ENCODE peak calls at places on chromosomes 11 and 22, in five cellular contexts. One of them, this sample, is unnamed.
A peak's percentile ranks its signal among the peaks of the same experiment; 100 is the strongest.

GRCh38 chr11:6474423-6474792 is 667 bp upstream of the TRIM3 start:
- DNase-seq in OCI-LY7: no peak
- DNase-seq in Right ventricle myocardium superior: no peak
- DNase-seq in iris pigment epithelial cell: no peak
- DNase-seq in NCI-H1417: no peak
- DNase-seq in this sample: no peak

GRCh38 chr22:31695423-31695822 is 33.4 kb upstream of the PISD start:
- DNase-seq in OCI-LY7: no peak
- DNase-seq in Right ventricle myocardium superior: no peak
- DNase-seq in iris pigment epithelial cell: peak; percentile 49
- DNase-seq in NCI-H1417: no peak
- DNase-seq in this sample: no peak

GRCh38 chr11:93085097-93085496 is 112.7 kb downstream of the SLC36A4 start:
- DNase-seq in OCI-LY7: no peak
- DNase-seq in Right ventricle myocardium superior: no peak
- DNase-seq in iris pigment epithelial cell: no peak
- DNase-seq in NCI-H1417: no peak
- DNase-seq in this sample: no peak

GRCh38 chr11:93054881-93055280 is 85.4 kb downstream of the MTNR1B start:
- DNase-seq in OCI-LY7: no peak
- DNase-seq in Right ventricle myocardium superior: no peak
- DNase-seq in iris pigment epithelial cell: peak; percentile 99
- DNase-seq in NCI-H1417: no peak
- DNase-seq in this sample: no peak

GRCh38 chr11:69292221-69292648 is 1.7 kb upstream of the MYEOV start:
- DNase-seq in OCI-LY7: peak; percentile 52
- DNase-seq in Right ventricle myocardium superior: peak; percentile 59
- DNase-seq in iris pigment epithelial cell: no peak
- DNase-seq in NCI-H1417: no peak
- DNase-seq in this sample: no peak

GRCh38 chr11:6315811-6316425 is 4.4 kb downstream of the CAVIN3 start:
- DNase-seq in OCI-LY7: peak; percentile 62
- DNase-seq in Right ventricle myocardium superior: peak; percentile 73
- DNase-seq in iris pigment epithelial cell: peak; percentile 64
- DNase-seq in NCI-H1417: peak; percentile 42
- DNase-seq in this sample: no peak

GRCh38 chr22:46633334-46633890 is 13.2 kb downstream of the GRAMD4 start:
- DNase-seq in OCI-LY7: no peak
- DNase-seq in Right ventricle myocardium superior: no peak
- DNase-seq in iris pigment epithelial cell: no peak
- DNase-seq in NCI-H1417: no peak
- DNase-seq in this sample: no peak

GRCh38 chr11:32580967-32581366 is 2.7 kb upstream of the EIF3M start:
- DNase-seq in OCI-LY7: no peak
- DNase-seq in Right ventricle myocardium superior: no peak
- DNase-seq in iris pigment epithelial cell: peak; percentile 56
- DNase-seq in NCI-H1417: no peak
- DNase-seq in this sample: no peak

GRCh38 chr22:19767427-19768380 is 7.1 kb downstream of the TBX1 start:
- DNase-seq in OCI-LY7: no peak
- DNase-seq in Right ventricle myocardium superior: peak; percentile 79
- DNase-seq in iris pigment epithelial cell: no peak
- DNase-seq in NCI-H1417: no peak
- DNase-seq in this sample: no peak

GRCh38 chr22:38697055-38697980 is 3.4 kb downstream of the JOSD1 start:
- DNase-seq in OCI-LY7: no peak
- DNase-seq in Right ventricle myocardium superior: peak; percentile 51
- DNase-seq in iris pigment epithelial cell: peak; percentile 62
- DNase-seq in NCI-H1417: no peak
- DNase-seq in this sample: no peak

GRCh38 chr22:22995166-22995565 is 75.2 kb upstream of the GNAZ start:
- DNase-seq in OCI-LY7: peak; percentile 59
- DNase-seq in Right ventricle myocardium superior: no peak
- DNase-seq in iris pigment epithelial cell: no peak
- DNase-seq in NCI-H1417: peak; percentile 19
- DNase-seq in this sample: no peak

GRCh38 chr11:44236261-44236660 is 73.7 kb downstream of the ALX4 start:
- DNase-seq in OCI-LY7: no peak
- DNase-seq in Right ventricle myocardium superior: no peak
- DNase-seq in iris pigment epithelial cell: no peak
- DNase-seq in NCI-H1417: no peak
- DNase-seq in this sample: no peak

GRCh38 chr11:60871378-60872061 is 4.2 kb downstream of the ZP1 start:
- DNase-seq in OCI-LY7: no peak
- DNase-seq in Right ventricle myocardium superior: peak; percentile 75
- DNase-seq in iris pigment epithelial cell: peak; percentile 66
- DNase-seq in NCI-H1417: no peak
- DNase-seq in this sample: no peak

GRCh38 chr11:17596711-17597110 is 49.7 kb downstream of the OTOG start:
- DNase-seq in OCI-LY7: no peak
- DNase-seq in Right ventricle myocardium superior: no peak
- DNase-seq in iris pigment epithelial cell: no peak
- DNase-seq in NCI-H1417: no peak
- DNase-seq in this sample: no peak

GRCh38 chr11:111691176-111691575 is 75.0 kb downstream of the PPP2R1B start:
- DNase-seq in OCI-LY7: no peak
- DNase-seq in Right ventricle myocardium superior: no peak
- DNase-seq in iris pigment epithelial cell: no peak
- DNase-seq in NCI-H1417: no peak
- DNase-seq in this sample: no peak

GRCh38 chr22:48045369-48045768 is 1282.9 kb downstream of the TBC1D22A start:
- DNase-seq in OCI-LY7: peak; percentile 76
- DNase-seq in Right ventricle myocardium superior: no peak
- DNase-seq in iris pigment epithelial cell: no peak
- DNase-seq in NCI-H1417: no peak
- DNase-seq in this sample: no peak

GRCh38 chr11:87224486-87224885 is 186.8 kb downstream of the TMEM135 start:
- DNase-seq in OCI-LY7: no peak
- DNase-seq in Right ventricle myocardium superior: no peak
- DNase-seq in iris pigment epithelial cell: peak; percentile 29
- DNase-seq in NCI-H1417: no peak
- DNase-seq in this sample: no peak

GRCh38 chr22:26485013-26485412 is 1.3 kb downstream of the SRRD start:
- DNase-seq in OCI-LY7: no peak
- DNase-seq in Right ventricle myocardium superior: no peak
- DNase-seq in iris pigment epithelial cell: no peak
- DNase-seq in NCI-H1417: no peak
- DNase-seq in this sample: no peak

GRCh38 chr22:46373166-46373565 is 37.7 kb downstream of the TRMU start:
- DNase-seq in OCI-LY7: no peak
- DNase-seq in Right ventricle myocardium superior: no peak
- DNase-seq in iris pigment epithelial cell: no peak
- DNase-seq in NCI-H1417: no peak
- DNase-seq in this sample: peak; percentile 50

GRCh38 chr11:111450480-111451320 is 61.5 kb downstream of the BTG4 start:
- DNase-seq in OCI-LY7: peak; percentile 67
- DNase-seq in Right ventricle myocardium superior: no peak
- DNase-seq in iris pigment epithelial cell: no peak
- DNase-seq in NCI-H1417: no peak
- DNase-seq in this sample: no peak